ENCODE peak calls at places on chromosomes 7 and 10, in nine cellular contexts. S is IMR-90, A is neural progenitor cell, C is MM.1S, N is GM12878, Z is H1, I is OCI-LY7, R is mesenchymal stem cell, T is PC-3. W is an unnamed sample.

GRCh38 chr10:78437407-78437768 is 403.7 kb downstream of the RPS24 start:
- DNase-seq in S (no peak), A (no peak), C (peak), N (no peak), Z (no peak), I (no peak), R (no peak), T (no peak), W (peak)

GRCh38 chr10:124705021-124705740 is 39.0 kb downstream of the FAM53B start:
- DNase-seq in S (no peak), A (no peak), C (no peak), N (no peak), Z (no peak), I (peak), R (peak), T (no peak), W (no peak)

GRCh38 chr7:98879198-98879988 is 1.1 kb downstream of the TRRAP start:
- DNase-seq in S (peak), A (peak), C (peak), N (peak), Z (peak), I (peak), R (peak), T (peak), W (peak)

GRCh38 chr7:133535308-133535707 is 282.4 kb downstream of the EXOC4 start:
- DNase-seq in S (no peak), A (peak), C (no peak), N (no peak), Z (no peak), I (no peak), R (no peak), T (no peak), W (no peak)

GRCh38 chr10:117728087-117728486 is 185.5 kb downstream of the EMX2 start:
- DNase-seq in S (no peak), A (no peak), C (no peak), N (no peak), Z (peak), I (no peak), R (no peak), T (no peak), W (no peak)

GRCh38 chr7:36604801-36605200 is 119.5 kb downstream of the AOAH start:
- DNase-seq in S (no peak), A (no peak), C (no peak), N (no peak), Z (no peak), I (no peak), R (peak), T (no peak), W (no peak)

GRCh38 chr7:9981950-9982349 is 991.7 kb upstream of the PHF14 start:
- DNase-seq in S (no peak), A (no peak), C (peak), N (no peak), Z (no peak), I (no peak), R (peak), T (no peak), W (no peak)

GRCh38 chr7:26898917-26899316 is 34.5 kb upstream of the SKAP2 start:
- DNase-seq in S (no peak), A (no peak), C (no peak), N (no peak), Z (no peak), I (no peak), R (no peak), T (no peak), W (no peak)

GRCh38 chr7:99837649-99838361 is 10.0 kb downstream of the CYP3A43 start:
- DNase-seq in S (no peak), A (no peak), C (peak), N (peak), Z (no peak), I (peak), R (no peak), T (peak), W (no peak)

GRCh38 chr7:78516450-78516849 is 717.9 kb downstream of the PHTF2 start:
- DNase-seq in S (no peak), A (no peak), C (no peak), N (no peak), Z (no peak), I (no peak), R (no peak), T (peak), W (no peak)

GRCh38 chr10:74910604-74911355 is 84.4 kb downstream of the KAT6B start:
- DNase-seq in S (peak), A (no peak), C (no peak), N (no peak), Z (no peak), I (no peak), R (peak), T (peak), W (no peak)

GRCh38 chr10:74901867-74902439 is 75.6 kb downstream of the KAT6B start:
- DNase-seq in S (no peak), A (no peak), C (no peak), N (no peak), Z (no peak), I (no peak), R (no peak), T (no peak), W (no peak)

GRCh38 chr10:74909665-74910064 is 83.3 kb downstream of the KAT6B start:
- DNase-seq in S (peak), A (no peak), C (no peak), N (no peak), Z (no peak), I (no peak), R (peak), T (peak), W (no peak)

GRCh38 chr10:74903491-74903890 is 77.1 kb downstream of the KAT6B start:
- DNase-seq in S (no peak), A (no peak), C (no peak), N (no peak), Z (no peak), I (no peak), R (no peak), T (no peak), W (no peak)

GRCh38 chr10:74906631-74907030 is 80.2 kb downstream of the KAT6B start:
- DNase-seq in S (no peak), A (no peak), C (no peak), N (no peak), Z (no peak), I (no peak), R (no peak), T (no peak), W (no peak)
- H2AFZ ChIP-seq in S (no peak), A (no peak), C (no peak), N (no peak), Z (no peak), I (no peak), R (no peak), T (no peak), W (no peak)

GRCh38 chr7:42193457-42194111 is 43.4 kb downstream of the GLI3 start:
- DNase-seq in S (peak), A (no peak), C (no peak), N (no peak), Z (no peak), I (no peak), R (peak), T (no peak), W (no peak)
- H3K4me2 ChIP-seq in S (peak), A (peak), C (peak), N (no peak), Z (no peak), I (no peak), R (peak), T (no peak), W (no peak)

DNA sequence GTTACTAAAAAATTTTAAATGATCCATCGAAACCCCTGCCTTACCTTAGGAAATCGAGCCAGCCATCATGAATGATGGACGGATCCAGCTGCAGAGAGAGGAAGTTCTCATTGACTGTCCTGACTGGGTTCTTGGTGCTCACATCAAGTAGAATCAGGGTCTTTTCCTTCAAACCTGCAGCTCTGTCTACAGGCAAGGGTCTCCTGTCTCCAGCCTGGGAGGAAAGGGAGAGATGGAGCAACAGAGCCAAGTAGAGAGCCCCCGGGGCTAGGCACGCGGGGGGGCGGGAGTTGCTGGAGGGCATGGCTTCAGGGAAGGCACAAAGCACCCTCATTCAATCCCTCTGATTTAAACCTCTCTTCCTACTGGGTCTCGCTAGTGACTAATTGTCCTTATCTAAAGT is at the start of gene HPSE2:
- DNase-seq in S (no peak), A (peak), C (no peak), N (no peak), Z (peak), I (no peak), R (peak), T (no peak), W (no peak)
- H2AFZ ChIP-seq in S (peak), A (peak), C (peak), N (no peak), Z (peak), I (no peak), R (no peak), T (no peak), W (no peak)

GRCh38 chr10:5219262-5219661 is 22.6 kb downstream of the AKR1C4 start:
- DNase-seq in S (no peak), A (no peak), C (no peak), N (no peak), Z (no peak), I (no peak), R (no peak), T (no peak), W (no peak)
- H3K4me2 ChIP-seq in S (no peak), A (no peak), C (no peak), N (no peak), Z (no peak), I (no peak), R (no peak), T (no peak), W (no peak)

DNA sequence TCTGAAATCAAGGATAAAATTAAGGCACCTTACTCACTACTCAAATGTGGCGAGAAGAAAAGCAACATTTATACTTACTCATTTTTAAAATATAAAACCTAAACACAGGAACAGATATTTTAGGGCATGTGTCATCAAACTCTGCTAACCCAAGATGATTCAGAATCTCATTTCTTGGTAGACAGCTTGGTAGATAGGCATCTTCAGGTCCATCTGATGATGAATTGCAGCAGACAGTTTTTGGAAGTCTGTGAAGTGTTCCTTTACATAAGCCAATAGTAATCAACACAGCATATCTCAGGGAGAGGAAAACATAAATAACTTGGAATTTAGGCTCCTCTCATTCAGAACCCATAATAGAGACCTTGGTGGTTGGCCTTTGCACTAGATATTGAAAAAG is 3.4 kb downstream of the HIPK2 start:
- DNase-seq in S (peak), A (no peak), C (no peak), N (no peak), Z (no peak), I (no peak), R (peak), T (peak), W (no peak)
- H2AFZ ChIP-seq in S (no peak), A (no peak), C (no peak), N (no peak), Z (no peak), I (no peak), R (no peak), T (no peak), W (no peak)

GRCh38 chr7:70583965-70584883 is 547.7 kb upstream of the GALNT17 start:
- DNase-seq in S (no peak), A (no peak), C (no peak), N (no peak), Z (no peak), I (no peak), R (no peak), T (no peak), W (no peak)
- H3K4me2 ChIP-seq in S (no peak), A (peak), C (no peak), N (no peak), Z (no peak), I (no peak), R (peak), T (no peak), W (no peak)

GRCh38 chr10:126239844-126240243 is 148.4 kb downstream of the ADAM12 start:
- DNase-seq in S (no peak), A (no peak), C (no peak), N (no peak), Z (no peak), I (no peak), R (no peak), T (no peak), W (no peak)
- H2AFZ ChIP-seq in S (no peak), A (no peak), C (no peak), N (no peak), Z (no peak), I (no peak), R (no peak), T (no peak), W (no peak)

DNA sequence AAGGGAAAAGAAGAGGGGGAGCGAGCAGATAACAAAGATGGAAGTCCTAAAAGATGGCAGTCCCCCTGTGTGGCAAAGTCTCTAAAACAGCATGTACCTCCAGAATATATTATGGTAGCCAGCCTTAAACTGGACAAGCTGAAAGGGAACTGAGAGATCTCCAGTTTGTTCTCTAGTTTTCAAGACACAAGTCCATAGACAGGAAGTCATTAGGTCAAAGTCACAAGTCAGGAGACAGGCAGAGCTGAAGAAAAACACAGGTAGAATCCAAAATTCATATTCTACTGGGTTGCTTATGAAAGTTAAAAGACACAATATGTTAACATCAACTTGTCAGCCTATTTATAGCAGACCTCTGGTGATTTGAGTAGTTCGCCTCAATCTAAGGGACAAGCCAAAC is 38.7 kb downstream of the FAM107B start:
- DNase-seq in S (no peak), A (no peak), C (peak), N (no peak), Z (no peak), I (peak), R (no peak), T (no peak), W (no peak)
- H3K4me2 ChIP-seq in S (no peak), A (no peak), C (peak), N (no peak), Z (no peak), I (peak), R (no peak), T (no peak), W (no peak)

DNA sequence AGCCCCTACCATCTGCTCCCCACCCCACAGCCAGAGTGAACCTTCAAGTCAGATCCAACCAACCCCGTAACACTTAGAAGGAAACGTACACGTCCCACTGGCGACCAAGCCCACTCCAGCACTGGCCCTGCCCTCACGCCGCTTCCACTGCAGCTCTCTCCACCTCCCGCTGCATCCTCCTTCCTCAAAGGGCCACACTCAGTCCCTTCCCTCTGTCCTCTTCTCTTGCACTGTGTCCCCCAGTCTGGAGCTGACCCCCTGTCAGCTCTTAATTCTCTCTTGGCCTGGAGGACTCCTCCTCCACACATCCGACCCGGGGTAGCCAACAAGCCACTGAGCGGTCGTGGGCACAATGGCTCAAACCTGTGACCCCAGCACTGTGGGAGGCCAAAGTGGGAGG is 85.8 kb downstream of the PROSER2 start:
- DNase-seq in S (no peak), A (no peak), C (no peak), N (no peak), Z (no peak), I (no peak), R (no peak), T (no peak), W (no peak)
- H2AFZ ChIP-seq in S (no peak), A (no peak), C (no peak), N (no peak), Z (no peak), I (no peak), R (no peak), T (no peak), W (no peak)

DNA sequence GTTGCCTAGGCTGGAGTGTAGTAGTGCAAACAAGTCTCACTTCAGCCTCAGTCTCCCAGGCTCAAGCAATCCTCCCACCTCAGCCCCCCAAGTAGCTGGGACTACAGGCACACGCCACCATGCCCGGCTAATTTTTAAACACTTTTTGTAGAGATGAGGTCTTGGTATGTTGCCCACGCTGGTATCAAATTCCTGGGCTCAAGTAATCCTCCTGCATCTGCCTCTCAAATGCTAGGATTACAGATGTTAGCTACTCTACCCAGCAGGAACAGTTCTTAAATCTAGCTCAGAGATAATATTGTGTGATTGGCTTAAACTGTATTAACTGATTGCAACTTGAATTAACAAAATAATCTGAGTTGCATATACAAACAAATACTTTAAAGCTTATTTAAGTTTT is 82.9 kb downstream of the CDK14 start:
- DNase-seq in S (no peak), A (peak), C (no peak), N (no peak), Z (no peak), I (no peak), R (no peak), T (no peak), W (no peak)
- H3K4me2 ChIP-seq in S (no peak), A (peak), C (no peak), N (no peak), Z (no peak), I (no peak), R (no peak), T (no peak), W (peak)